ENCODE peak calls at places on chromosome 21, in six cellular contexts. O is CD8-positive, alpha-beta T cell; G is heart right ventricle; W is uterus; M is esophagus squamous epithelium; V is adrenal gland. K is an unnamed sample.

GRCh38 chr21:37032877-37033471 is 26.5 kb downstream of the RIPPLY3 start:
- DNase-seq in O (no peak), G (no peak), W (no peak), M (no peak), V (no peak), K (no peak)

GRCh38 chr21:40765771-40766170 is 81.2 kb downstream of the DSCAM start:
- DNase-seq in O (no peak), G (no peak), W (no peak), M (no peak), V (no peak), K (no peak)

GRCh38 chr21:46255758-46256337 is 27.3 kb upstream of the LSS start:
- DNase-seq in O (no peak), G (no peak), W (no peak), M (no peak), V (no peak), K (no peak)

GRCh38 chr21:38857152-38857825 is 51.6 kb downstream of the ETS2 start:
- DNase-seq in O (no peak), G (no peak), W (no peak), M (no peak), V (no peak), K (no peak)

GRCh38 chr21:39669485-39669884 is 56.7 kb downstream of the B3GALT5 start:
- DNase-seq in O (no peak), G (no peak), W (no peak), M (no peak), V (no peak), K (no peak)

GRCh38 chr21:17732306-17732705 is 86.8 kb downstream of the C21orf91 start:
- DNase-seq in O (no peak), G (no peak), W (no peak), M (no peak), V (no peak), K (no peak)

GRCh38 chr21:18356801-18357200 is 46.8 kb downstream of the TMPRSS15 start:
- DNase-seq in O (no peak), G (no peak), W (no peak), M (no peak), V (no peak), K (no peak)

GRCh38 chr21:31706562-31706961 is 25.4 kb downstream of the SCAF4 start:
- DNase-seq in O (no peak), G (no peak), W (no peak), M (no peak), V (no peak), K (no peak)

GRCh38 chr21:46096997-46097825 is 701 bp upstream of the COL6A2 start:
- DNase-seq in O (no peak), G (peak; percentile 11), W (peak; percentile 50), M (no peak), V (peak; percentile 15), K (peak; percentile 17)

GRCh38 chr21:17869115-17869514 is 50.0 kb upstream of the C21orf91 start:
- DNase-seq in O (no peak), G (no peak), W (no peak), M (no peak), V (no peak), K (no peak)

GRCh38 chr21:38679531-38679930 is 126.2 kb upstream of the ETS2 start:
- DNase-seq in O (no peak), G (peak; percentile 12), W (no peak), M (no peak), V (no peak), K (no peak)

GRCh38 chr21:39441502-39442475 is 3.8 kb downstream of the LCA5L start:
- DNase-seq in O (peak; percentile 15), G (no peak), W (no peak), M (no peak), V (peak; percentile 38), K (no peak)

GRCh38 chr21:45875416-45875760 is 106.2 kb upstream of the COL6A1 start:
- DNase-seq in O (no peak), G (no peak), W (no peak), M (no peak), V (no peak), K (peak; percentile 17)

GRCh38 chr21:38478782-38479181 is 19.5 kb downstream of the ERG start:
- DNase-seq in O (no peak), G (no peak), W (no peak), M (no peak), V (no peak), K (no peak)

GRCh38 chr21:39082656-39083376 is 100.4 kb downstream of the PSMG1 start:
- DNase-seq in O (no peak), G (no peak), W (peak; percentile 12), M (no peak), V (no peak), K (no peak)

GRCh38 chr21:32321480-32321879 is 22.8 kb downstream of the MRAP start:
- DNase-seq in O (no peak), G (no peak), W (no peak), M (no peak), V (no peak), K (no peak)

GRCh38 chr21:31845151-31845550 is 27.7 kb upstream of the HUNK start:
- DNase-seq in O (no peak), G (no peak), W (no peak), M (no peak), V (no peak), K (no peak)

GRCh38 chr21:23401278-23401677 is 2206.0 kb downstream of the MRPL39 start:
- DNase-seq in O (no peak), G (no peak), W (no peak), M (no peak), V (no peak), K (no peak)

GRCh38 chr21:30408782-30409494 is 13.1 kb downstream of the KRTAP13-1 start:
- DNase-seq in O (no peak), G (peak; percentile 26), W (no peak), M (no peak), V (no peak), K (no peak)
- TF ChIP-seq CTCF in O (no peak), G (peak; percentile 21), W (no peak), M (peak; percentile 5), V (no peak), K (peak; percentile 12)

GRCh38 chr21:29085106-29085752 is 11.8 kb upstream of the CCT8 start:
- DNase-seq in O (no peak), G (no peak), W (no peak), M (no peak), V (no peak), K (no peak)
- H3K4me1 ChIP-seq in O (peaks cover 21% of the 10 kb centered on the region), G (no peaks in the 10 kb centered on the region), W (no peaks in the 10 kb centered on the region), M (no peaks in the 10 kb centered on the region), V (peaks cover 7% of the 10 kb centered on the region), K (no peaks in the 10 kb centered on the region)

GRCh38 chr21:15978158-15978805 is 248.5 kb downstream of the USP25 start:
- DNase-seq in O (no peak), G (no peak), W (no peak), M (no peak), V (no peak), K (no peak)

GRCh38 chr21:15976807-15977206 is 247.0 kb downstream of the USP25 start:
- DNase-seq in O (no peak), G (no peak), W (no peak), M (no peak), V (no peak), K (no peak)
- TF ChIP-seq CTCF in O (no peak), G (peak; percentile 7), W (no peak), M (no peak), V (no peak), K (no peak)

GRCh38 chr21:34131586-34131985 is 58.2 kb downstream of the MRPS6 start:
- DNase-seq in O (no peak), G (no peak), W (no peak), M (no peak), V (no peak), K (no peak)

GRCh38 chr21:34129039-34129891 is 55.9 kb downstream of the MRPS6 start:
- DNase-seq in O (peak; percentile 38), G (peak; percentile 79), W (peak; percentile 74), M (no peak), V (peak; percentile 65), K (no peak)

GRCh38 chr21:34130598-34130985 is 57.2 kb downstream of the MRPS6 start:
- DNase-seq in O (no peak), G (no peak), W (no peak), M (no peak), V (no peak), K (no peak)

GRCh38 chr21:34128674-34129038 is 55.3 kb downstream of the MRPS6 start:
- DNase-seq in O (no peak), G (no peak), W (no peak), M (no peak), V (no peak), K (no peak)

GRCh38 chr21:34129971-34130597 is 56.7 kb downstream of the MRPS6 start:
- DNase-seq in O (no peak), G (no peak), W (no peak), M (no peak), V (no peak), K (no peak)
- H3K4me1 ChIP-seq in O (peaks cover 69% of the 10 kb centered on the region), G (peaks cover 39% of the 10 kb centered on the region), W (peaks cover 33% of the 10 kb centered on the region), M (peaks cover 61% of the 10 kb centered on the region), V (peaks cover 58% of the 10 kb centered on the region), K (no peaks in the 10 kb centered on the region)

GRCh38 chr21:21373969-21374368 is 375.8 kb downstream of the NCAM2 start:
- DNase-seq in O (no peak), G (no peak), W (no peak), M (no peak), V (no peak), K (no peak)
- TF ChIP-seq CTCF in O (no peak), G (no peak), W (no peak), M (no peak), V (peak; percentile 31), K (peak; percentile 36)

GRCh38 chr21:34887729-34888568 is 161.2 kb downstream of the RUNX1 start:
- DNase-seq in O (peak; percentile 74), G (peak; percentile 62), W (peak; percentile 55), M (no peak), V (peak; percentile 79), K (peak; percentile 69)

GRCh38 chr21:34886554-34887385 is 162.3 kb downstream of the RUNX1 start:
- DNase-seq in O (no peak), G (peak; percentile 26), W (no peak), M (no peak), V (peak; percentile 29), K (peak; percentile 51)

GRCh38 chr21:34884346-34884929 is 164.7 kb downstream of the RUNX1 start:
- DNase-seq in O (no peak), G (no peak), W (no peak), M (no peak), V (no peak), K (no peak)

GRCh38 chr21:34885125-34885524 is 164.0 kb downstream of the RUNX1 start:
- DNase-seq in O (no peak), G (no peak), W (no peak), M (no peak), V (no peak), K (no peak)

GRCh38 chr21:34885636-34886553 is 163.2 kb downstream of the RUNX1 start:
- DNase-seq in O (no peak), G (no peak), W (no peak), M (no peak), V (no peak), K (no peak)
- H3K4me1 ChIP-seq in O (peaks cover 25% of the 10 kb centered on the region), G (peaks cover 20% of the 10 kb centered on the region), W (no peaks in the 10 kb centered on the region), M (peaks cover 6% of the 10 kb centered on the region), V (peaks cover 13% of the 10 kb centered on the region), K (no peaks in the 10 kb centered on the region)